ENCODE peak calls at places on chromosome 20, in five cellular contexts. V is breast epithelium, Q is spleen, T is suprapubic skin, B is HL-60. Z is an unnamed sample.

GRCh38 chr20:58454460-58454859 is 60.7 kb downstream of the APCDD1L start:
- DNase-seq in V (no peak), Q (no peak), T (no peak), B (no peak), Z (no peak)

GRCh38 chr20:11917663-11918062 is at the start of gene BTBD3:
- DNase-seq in V (peak), Q (no peak), T (no peak), B (no peak), Z (no peak)

GRCh38 chr20:57326667-57327455 is 2.7 kb upstream of the SPO11 start:
- DNase-seq in V (peak), Q (no peak), T (no peak), B (no peak), Z (no peak)

GRCh38 chr20:33908351-33908750 is 85.4 kb upstream of the RALY start:
- DNase-seq in V (no peak), Q (no peak), T (no peak), B (no peak), Z (no peak)

GRCh38 chr20:62227977-62228958 is 8.2 kb upstream of the HRH3 start:
- DNase-seq in V (no peak), Q (no peak), T (no peak), B (no peak), Z (no peak)

GRCh38 chr20:13525225-13525940 is 113.3 kb downstream of the TASP1 start:
- DNase-seq in V (no peak), Q (no peak), T (no peak), B (no peak), Z (no peak)

GRCh38 chr20:24544371-24544770 is 74.9 kb downstream of the SYNDIG1 start:
- DNase-seq in V (no peak), Q (no peak), T (no peak), B (no peak), Z (no peak)

GRCh38 chr20:43430265-43430664 is 27.4 kb upstream of the SRSF6 start:
- DNase-seq in V (no peak), Q (no peak), T (no peak), B (no peak), Z (no peak)

GRCh38 chr20:19802492-19803158 is 44.6 kb downstream of the RIN2 start:
- DNase-seq in V (no peak), Q (no peak), T (no peak), B (no peak), Z (no peak)

GRCh38 chr20:20413801-20414200 is 45.9 kb downstream of the INSM1 start:
- DNase-seq in V (no peak), Q (no peak), T (no peak), B (no peak), Z (no peak)

GRCh38 chr20:40718214-40718949 is 29.3 kb upstream of the MAFB start:
- DNase-seq in V (no peak), Q (no peak), T (no peak), B (no peak), Z (no peak)

GRCh38 chr20:10591956-10592521 is 81.8 kb downstream of the JAG1 start:
- DNase-seq in V (no peak), Q (no peak), T (no peak), B (no peak), Z (no peak)

GRCh38 chr20:62208805-62209755 is 11.0 kb downstream of the HRH3 start:
- DNase-seq in V (no peak), Q (no peak), T (no peak), B (no peak), Z (no peak)

GRCh38 chr20:39338977-39339376 is 376.8 kb downstream of the DHX35 start:
- DNase-seq in V (no peak), Q (no peak), T (no peak), B (peak), Z (no peak)

GRCh38 chr20:43755390-43755789 is 28.6 kb upstream of the GTSF1L start:
- DNase-seq in V (no peak), Q (no peak), T (no peak), B (no peak), Z (no peak)

GRCh38 chr20:48203252-48203651 is 418.0 kb upstream of the SULF2 start:
- DNase-seq in V (no peak), Q (no peak), T (no peak), B (no peak), Z (no peak)

GRCh38 chr20:24451428-24451827 is 18.0 kb upstream of the SYNDIG1 start:
- DNase-seq in V (no peak), Q (no peak), T (peak), B (no peak), Z (no peak)

GRCh38 chr20:54173653-54174451 is at the start of gene CYP24A1:
- DNase-seq in V (no peak), Q (peak), T (no peak), B (peak), Z (no peak)

GRCh38 chr20:58366016-58366415 is 23.0 kb upstream of the VAPB start:
- DNase-seq in V (no peak), Q (no peak), T (no peak), B (no peak), Z (no peak)

GRCh38 chr20:6714202-6714800 is 53.2 kb upstream of the BMP2 start:
- DNase-seq in V (no peak), Q (no peak), T (no peak), B (no peak), Z (no peak)

GRCh38 chr20:40286991-40287531 is 402.0 kb downstream of the MAFB start:
- DNase-seq in V (peak), Q (peak), T (peak), B (no peak), Z (no peak)

GRCh38 chr20:23180451-23180921 is 94.4 kb upstream of the CD93 start:
- DNase-seq in V (no peak), Q (peak), T (no peak), B (no peak), Z (no peak)

GRCh38 chr20:62580052-62580451 is 62.3 kb upstream of the SLCO4A1 start:
- DNase-seq in V (no peak), Q (no peak), T (no peak), B (no peak), Z (no peak)

GRCh38 chr20:4951299-4951698 is 50.0 kb downstream of the SLC23A2 start:
- DNase-seq in V (no peak), Q (no peak), T (no peak), B (no peak), Z (no peak)

GRCh38 chr20:17431621-17432364 is 99.4 kb downstream of the BFSP1 start:
- DNase-seq in V (no peak), Q (no peak), T (no peak), B (peak), Z (peak)

GRCh38 chr20:17757496-17757895 is 57.7 kb downstream of the BANF2 start:
- DNase-seq in V (no peak), Q (no peak), T (no peak), B (no peak), Z (no peak)

GRCh38 chr20:55424968-55425367 is 580.4 kb downstream of the CBLN4 start:
- DNase-seq in V (no peak), Q (no peak), T (no peak), B (no peak), Z (no peak)

GRCh38 chr20:45450097-45450818 is 19.3 kb upstream of the WFDC2 start:
- DNase-seq in V (no peak), Q (no peak), T (no peak), B (peak), Z (no peak)

GRCh38 chr20:59751075-59751711 is 146.9 kb downstream of the PHACTR3 start:
- DNase-seq in V (peak), Q (peak), T (no peak), B (peak), Z (peak)

GRCh38 chr20:5584678-5585077 is 165.5 kb upstream of the SHLD1 start:
- DNase-seq in V (no peak), Q (no peak), T (no peak), B (no peak), Z (no peak)

DNA sequence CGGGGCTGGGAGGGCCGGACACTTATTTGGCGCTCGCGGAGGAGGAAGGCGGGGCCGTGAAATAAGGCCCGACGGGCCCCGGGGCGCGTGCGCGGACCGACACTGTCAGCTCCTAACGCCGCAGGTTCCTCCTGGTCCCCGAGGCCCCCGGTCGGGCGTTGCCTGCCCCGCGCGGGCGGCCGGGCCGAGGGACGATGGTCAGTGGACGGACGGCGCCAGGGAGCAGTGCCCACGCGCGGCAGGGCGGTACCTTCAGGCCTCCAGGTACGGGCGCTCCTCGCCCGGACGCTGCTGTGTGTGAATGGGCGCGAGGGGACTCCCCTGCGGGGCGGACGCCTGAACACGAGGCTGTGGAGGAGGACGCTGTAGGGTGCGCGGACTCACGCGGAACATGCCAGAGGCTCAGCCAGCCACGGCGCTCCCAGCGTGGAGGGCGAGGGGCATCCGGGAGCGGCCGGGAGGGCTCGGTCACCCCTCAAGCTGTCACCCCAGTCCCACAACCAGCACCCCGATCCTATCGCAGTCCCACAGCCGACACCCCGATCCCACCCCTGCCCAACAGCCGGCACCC is 313 bp upstream of the GMEB2 start:
- DNase-seq in V (peak), Q (peak), T (peak), B (peak), Z (peak)
- TF ChIP-seq POLR2AphosphoS5 in V (peak), Q (peak), T (peak), B (peak), Z (peak)

GRCh38 chr20:35625584-35626385 is 10.2 kb downstream of the SPAG4 start:
- DNase-seq in V (peak), Q (no peak), T (no peak), B (no peak), Z (no peak)

GRCh38 chr20:35630636-35631035 is 15.0 kb downstream of the SPAG4 start:
- DNase-seq in V (no peak), Q (no peak), T (no peak), B (no peak), Z (no peak)

GRCh38 chr20:35627121-35627520 is 11.5 kb downstream of the SPAG4 start:
- DNase-seq in V (peak), Q (no peak), T (no peak), B (no peak), Z (no peak)

GRCh38 chr20:35629432-35630145 is 14.0 kb downstream of the SPAG4 start:
- DNase-seq in V (no peak), Q (no peak), T (no peak), B (peak), Z (no peak)

DNA sequence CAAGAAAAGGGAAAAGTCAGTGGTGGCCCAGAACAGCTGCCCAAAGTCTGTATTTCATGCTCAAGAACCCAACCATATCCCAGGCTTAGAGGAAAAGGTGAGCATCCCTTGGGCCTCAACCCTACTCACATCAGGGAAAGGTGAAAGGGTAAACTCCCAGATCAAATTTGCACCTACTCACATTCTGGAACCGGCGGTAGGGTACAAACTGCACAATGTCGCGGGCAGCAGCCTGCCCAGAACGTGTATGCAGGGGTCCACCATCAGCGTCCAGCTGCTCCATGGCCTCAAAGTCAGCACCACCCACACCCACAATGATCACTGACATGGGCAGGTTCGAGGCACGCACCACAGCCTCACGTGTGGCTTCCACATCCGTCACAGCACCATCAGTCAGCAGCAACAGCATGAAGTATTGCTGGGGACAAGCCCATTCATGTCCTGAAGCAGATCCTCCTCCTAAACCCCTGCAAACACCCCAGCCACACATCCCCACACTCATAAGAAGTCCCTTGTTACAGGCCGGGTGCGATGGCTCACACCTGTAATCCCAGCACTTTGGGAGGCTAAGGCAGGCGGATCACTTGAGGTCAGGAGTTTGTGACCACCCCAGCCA is 10.9 kb downstream of the SPAG4 start:
- DNase-seq in V (peak), Q (no peak), T (no peak), B (no peak), Z (no peak)
- TF ChIP-seq POLR2AphosphoS5 in V (no peak), Q (peak), T (no peak), B (no peak), Z (no peak)

GRCh38 chr20:63973160-63973479 is 3.4 kb upstream of the ZNF512B start:
- DNase-seq in V (peak), Q (no peak), T (no peak), B (no peak), Z (no peak)

GRCh38 chr20:63970714-63971431 is 1.1 kb upstream of the ZNF512B start:
- DNase-seq in V (no peak), Q (no peak), T (no peak), B (no peak), Z (no peak)

GRCh38 chr20:63974402-63975200 is 4.8 kb downstream of the SAMD10 start:
- DNase-seq in V (peak), Q (no peak), T (no peak), B (no peak), Z (peak)

GRCh38 chr20:63972312-63973159 is 2.8 kb upstream of the ZNF512B start:
- DNase-seq in V (peak), Q (no peak), T (no peak), B (no peak), Z (no peak)

DNA sequence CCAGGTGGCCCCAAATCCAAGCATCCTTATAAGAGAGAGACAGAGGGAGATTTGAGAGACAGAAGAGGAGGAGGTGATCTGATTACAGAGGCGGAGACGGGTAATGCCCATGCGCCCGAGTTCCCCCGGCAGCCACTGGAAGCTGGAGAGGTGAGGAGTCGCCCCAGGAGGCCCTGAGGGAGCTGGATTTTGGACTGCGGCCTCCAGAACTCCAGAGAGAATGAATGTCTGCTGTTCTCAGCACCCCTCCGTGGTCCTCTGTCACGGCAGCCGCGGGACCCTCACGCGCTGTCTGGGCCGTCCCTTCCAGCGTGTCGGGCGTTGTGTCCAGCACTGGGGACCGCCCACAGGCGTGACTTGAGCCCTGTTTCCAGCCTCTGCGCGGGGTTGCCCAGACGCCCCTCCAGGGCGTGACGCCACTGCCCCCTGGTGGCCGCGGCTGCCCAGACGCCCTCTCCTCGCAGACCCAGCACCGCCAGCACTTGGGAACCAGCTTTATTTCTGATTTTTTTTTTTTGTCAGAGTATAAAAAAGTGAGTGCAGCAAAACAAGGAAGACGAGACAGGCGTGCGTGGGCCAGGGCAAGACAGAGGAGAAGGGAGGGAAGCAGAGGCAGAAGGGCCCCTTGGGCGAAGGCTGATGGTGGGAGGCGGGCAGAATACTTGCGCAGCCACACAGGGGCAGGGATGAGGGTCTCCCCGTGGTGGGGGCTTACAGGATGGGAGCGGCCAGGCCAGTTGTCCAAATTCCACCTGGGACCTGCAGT is 4.1 kb upstream of the ZNF512B start:
- DNase-seq in V (peak), Q (peak), T (peak), B (peak), Z (peak)
- TF ChIP-seq POLR2AphosphoS5 in V (no peak), Q (peak), T (peak), B (peak), Z (no peak)

GRCh38 chr20:50467618-50468373 is 42.4 kb upstream of the PTPN1 start:
- DNase-seq in V (no peak), Q (no peak), T (no peak), B (peak), Z (no peak)
- TF ChIP-seq POLR2AphosphoS5 in V (no peak), Q (no peak), T (no peak), B (no peak), Z (no peak)

DNA sequence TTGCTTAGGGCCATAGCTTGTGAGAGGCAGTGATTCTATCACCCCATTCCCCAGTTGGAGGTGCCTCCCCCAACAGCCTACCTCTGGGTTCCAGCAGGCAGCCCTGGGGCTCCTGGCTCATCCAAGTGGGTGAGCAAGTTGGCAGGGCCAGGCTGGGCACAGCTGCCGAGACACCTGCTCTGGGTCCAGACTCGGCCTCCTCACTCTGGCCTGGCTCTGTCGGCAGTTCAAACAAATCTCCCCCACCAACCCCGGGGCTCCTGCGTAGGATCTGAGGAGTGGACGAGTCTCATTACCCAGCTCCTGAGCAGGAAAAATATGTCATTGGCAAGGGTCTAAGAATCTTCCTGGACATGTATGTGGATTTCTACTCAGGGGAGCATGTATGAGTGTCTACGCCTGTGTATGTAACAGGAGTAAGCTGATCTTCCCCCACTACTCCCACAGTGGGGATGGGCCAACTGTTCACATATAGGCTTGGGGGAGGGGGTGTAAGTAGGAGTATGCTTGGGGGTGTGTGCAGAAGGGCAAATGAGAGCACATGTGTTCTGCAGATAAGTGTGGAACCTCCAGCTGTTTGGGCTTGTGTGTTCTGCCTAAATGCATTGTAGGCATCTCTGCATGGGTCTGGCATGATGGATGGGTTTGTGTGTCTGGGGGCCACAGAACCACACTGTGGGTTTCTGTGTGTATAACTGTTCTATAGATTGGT is 2.0 kb downstream of the ID1 start:
- DNase-seq in V (no peak), Q (no peak), T (no peak), B (no peak), Z (no peak)
- TF ChIP-seq POLR2AphosphoS5 in V (no peak), Q (peak), T (no peak), B (no peak), Z (no peak)

GRCh38 chr20:51958636-51959542 is 156.6 kb upstream of the SALL4 start:
- DNase-seq in V (no peak), Q (no peak), T (no peak), B (no peak), Z (no peak)
- TF ChIP-seq POLR2AphosphoS5 in V (no peak), Q (no peak), T (no peak), B (no peak), Z (no peak)

GRCh38 chr20:15220778-15221565 is 883.6 kb upstream of the FLRT3 start:
- DNase-seq in V (no peak), Q (no peak), T (no peak), B (no peak), Z (no peak)
- TF ChIP-seq POLR2AphosphoS5 in V (no peak), Q (no peak), T (no peak), B (no peak), Z (no peak)

GRCh38 chr20:49594143-49594928 is 26.4 kb upstream of the PTGIS start:
- DNase-seq in V (no peak), Q (no peak), T (no peak), B (no peak), Z (no peak)
- TF ChIP-seq POLR2AphosphoS5 in V (no peak), Q (no peak), T (peak), B (no peak), Z (no peak)

GRCh38 chr20:31871602-31871954 is 1.1 kb downstream of the TTLL9 start:
- DNase-seq in V (no peak), Q (no peak), T (no peak), B (no peak), Z (no peak)

GRCh38 chr20:31870703-31871601 is 518 bp downstream of the TTLL9 start:
- DNase-seq in V (no peak), Q (no peak), T (no peak), B (no peak), Z (no peak)

GRCh38 chr20:31869673-31869941 is 720 bp downstream of the DUSP15 start:
- DNase-seq in V (no peak), Q (no peak), T (no peak), B (no peak), Z (no peak)

GRCh38 chr20:31868853-31869672 is 1.3 kb downstream of the DUSP15 start:
- DNase-seq in V (no peak), Q (no peak), T (peak), B (peak), Z (no peak)

DNA sequence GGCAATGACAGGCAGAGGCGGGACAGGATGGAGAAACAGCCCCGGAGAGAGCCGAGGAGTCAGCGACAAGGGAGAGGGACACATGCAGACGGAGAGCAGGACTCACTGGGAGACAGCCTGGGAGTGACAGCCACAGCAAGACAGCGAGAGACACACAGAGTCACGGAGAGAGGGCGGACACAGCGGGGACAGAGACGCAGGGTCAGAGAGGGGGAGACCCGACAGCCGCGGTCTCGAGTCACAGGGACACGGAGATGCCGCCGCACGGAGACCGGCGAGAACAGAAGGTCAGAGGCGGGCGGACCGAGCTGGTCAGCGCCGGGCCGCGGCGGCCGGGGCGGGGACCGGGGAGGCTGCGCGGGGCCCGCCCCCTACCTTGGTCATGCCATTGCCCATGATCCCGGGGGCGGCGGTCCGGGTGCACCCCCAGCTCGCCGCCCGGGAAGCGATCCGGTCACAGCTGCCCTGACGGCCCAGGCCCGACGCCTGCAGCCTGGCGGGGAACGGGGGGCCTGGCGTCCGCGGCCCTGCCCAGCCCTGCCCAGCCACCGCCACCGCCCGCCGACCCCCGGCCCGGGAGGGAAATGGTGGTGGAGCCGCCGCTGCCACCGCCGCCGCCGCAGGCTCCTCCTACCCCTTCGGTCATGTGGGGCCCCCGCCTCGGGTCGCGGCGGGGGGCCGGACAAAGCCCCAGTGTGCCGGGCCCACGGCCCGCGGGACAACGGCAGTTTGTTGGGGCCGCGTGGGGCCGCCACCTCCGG is at the start of the genes DUSP15 and TTLL9:
- DNase-seq in V (no peak), Q (peak), T (peak), B (no peak), Z (no peak)
- TF ChIP-seq POLR2AphosphoS5 in V (no peak), Q (peak), T (no peak), B (no peak), Z (no peak)

Z was measured in GM12892.